ENCODE peak calls at places on chromosomes 3 and 15, in eight cellular contexts. S is HCT116; W is PC-3; C is heart right ventricle; K is breast epithelium; Y is psoas muscle; M is brain microvascular endothelial cell; B is CD4-positive, alpha-beta memory T cell. R is an unnamed sample.

GRCh38 chr3:32457971-32458471 is 44.6 kb downstream of the CMTM6 start:
- DNase-seq in W (no peak), S (no peak), M (no peak), B (peak), C (no peak), K (no peak), Y (no peak), R (peak)

GRCh38 chr3:98433764-98434163 is 29.2 kb upstream of the OR5K1 start:
- DNase-seq in S (no peak), M (no peak), B (no peak), C (no peak), Y (no peak), K (no peak), W (no peak), R (no peak)

GRCh38 chr15:90611157-90611556 is 81.4 kb downstream of the CRTC3 start:
- DNase-seq in K (no peak), S (no peak), C (no peak), B (no peak), W (no peak), Y (no peak), M (no peak), R (no peak)

GRCh38 chr15:38687340-38687739 is 122.7 kb upstream of the RASGRP1 start:
- DNase-seq in Y (no peak), K (no peak), S (no peak), C (no peak), W (no peak), M (no peak), B (no peak), R (no peak)

GRCh38 chr15:30940359-30940758 is 36.6 kb downstream of the FAN1 start:
- DNase-seq in K (no peak), M (no peak), W (peak), B (no peak), S (no peak), C (no peak), Y (no peak), R (no peak)

GRCh38 chr15:91692596-91692995 is 160.9 kb upstream of the SLCO3A1 start:
- DNase-seq in M (no peak), W (no peak), Y (no peak), B (no peak), C (no peak), S (no peak), K (no peak), R (no peak)

GRCh38 chr15:34514251-34514760 is 69.1 kb downstream of the GOLGA8B start:
- DNase-seq in Y (peak), C (peak), W (peak), M (no peak), S (no peak), K (no peak), B (no peak), R (no peak)

GRCh38 chr15:97961067-97961954 is 808 bp downstream of the ARRDC4 start:
- DNase-seq in C (peak), B (peak), Y (peak), M (no peak), W (peak), S (peak), K (peak), R (no peak)

GRCh38 chr3:166367947-166368533 is 530.8 kb upstream of the BCHE start:
- DNase-seq in B (no peak), M (no peak), C (no peak), Y (no peak), W (peak), K (no peak), S (no peak), R (no peak)

GRCh38 chr15:77607111-77607893 is 25.4 kb downstream of the LINGO1 start:
- DNase-seq in Y (no peak), K (no peak), S (no peak), W (no peak), B (no peak), C (peak), M (peak), R (no peak)

GRCh38 chr3:10757021-10757820 is 58.8 kb upstream of the SLC6A11 start:
- DNase-seq in C (no peak), Y (no peak), M (peak), W (peak), K (no peak), B (no peak), S (no peak), R (no peak)

GRCh38 chr15:57857871-57858270 is 151.4 kb downstream of the POLR2M start:
- DNase-seq in W (no peak), Y (no peak), M (no peak), S (no peak), C (no peak), B (no peak), K (no peak), R (no peak)

GRCh38 chr15:38536201-38536676 is 28.4 kb downstream of the RASGRP1 start:
- DNase-seq in C (peak), M (peak), W (no peak), B (no peak), Y (peak), S (no peak), K (no peak), R (no peak)

GRCh38 chr3:143958966-143959365 is 12.7 kb upstream of the DIPK2A start:
- DNase-seq in W (no peak), C (no peak), M (no peak), Y (no peak), B (no peak), K (no peak), S (no peak), R (no peak)

GRCh38 chr3:58991623-58992022 is 58.2 kb downstream of the CFAP20DC start:
- DNase-seq in Y (no peak), B (no peak), C (no peak), W (no peak), S (no peak), M (no peak), K (no peak), R (no peak)

GRCh38 chr3:182046365-182046764 is 334.6 kb downstream of the SOX2 start:
- DNase-seq in B (no peak), Y (no peak), S (no peak), M (no peak), W (no peak), C (no peak), K (no peak), R (no peak)

GRCh38 chr3:167084566-167084965 is 295.5 kb downstream of the ZBBX start:
- DNase-seq in Y (no peak), W (no peak), S (no peak), M (no peak), C (no peak), B (no peak), K (no peak), R (no peak)

GRCh38 chr3:105253225-105253624 is 113.5 kb upstream of the ALCAM start:
- DNase-seq in Y (no peak), K (no peak), C (no peak), B (no peak), M (no peak), S (no peak), W (no peak), R (no peak)

GRCh38 chr3:78988324-78988723 is 779.5 kb downstream of the ROBO1 start:
- DNase-seq in S (no peak), Y (no peak), K (no peak), B (no peak), W (peak), C (no peak), M (no peak), R (no peak)

GRCh38 chr3:45915518-45916231 is 27.6 kb upstream of the CXCR6 start:
- DNase-seq in W (peak), C (no peak), B (peak), Y (no peak), S (peak), K (no peak), M (peak), R (peak)

GRCh38 chr3:120765830-120766511 is 23.4 kb downstream of the GTF2E1 start:
- DNase-seq in K (no peak), M (no peak), S (no peak), C (no peak), W (no peak), B (no peak), Y (no peak), R (no peak)

GRCh38 chr15:38070778-38071177 is 136.3 kb downstream of the TMCO5A start:
- DNase-seq in B (no peak), W (peak), M (no peak), S (no peak), Y (no peak), K (no peak), C (no peak), R (no peak)

GRCh38 chr3:126541628-126542339 is 16.9 kb downstream of the C3orf22 start:
- DNase-seq in M (no peak), W (no peak), C (no peak), S (no peak), Y (peak), K (peak), B (no peak), R (peak)

GRCh38 chr3:131669590-131669989 is 166.8 kb upstream of the MRPL3 start:
- DNase-seq in K (no peak), S (no peak), W (no peak), Y (no peak), B (no peak), M (no peak), C (no peak), R (no peak)

GRCh38 chr15:51193526-51193925 is 98.8 kb upstream of the TNFAIP8L3 start:
- DNase-seq in C (no peak), K (no peak), M (peak), Y (no peak), W (no peak), B (no peak), S (no peak), R (no peak)

GRCh38 chr3:32392530-32393302 is 1.1 kb downstream of the CMTM7 start:
- DNase-seq in S (no peak), M (peak), W (peak), C (peak), B (peak), Y (peak), K (peak), R (no peak)

GRCh38 chr3:104437131-104437750 is 929.5 kb upstream of the ALCAM start:
- DNase-seq in B (no peak), C (no peak), K (no peak), S (peak), W (peak), Y (no peak), M (peak), R (no peak)

GRCh38 chr15:88505721-88506120 is 38.2 kb downstream of the MRPS11 start:
- DNase-seq in S (no peak), Y (no peak), W (peak), C (no peak), K (no peak), M (no peak), B (no peak), R (no peak)

GRCh38 chr3:15716178-15716577 is 81.6 kb downstream of the ANKRD28 start:
- DNase-seq in Y (no peak), B (no peak), K (no peak), M (no peak), W (no peak), S (no peak), C (no peak), R (no peak)

GRCh38 chr3:174859109-174859735 is at the start of gene NAALADL2:
- DNase-seq in S (no peak), B (no peak), K (no peak), W (peak), M (no peak), Y (no peak), C (no peak), R (no peak)

GRCh38 chr3:63034106-63034505 is 158.9 kb upstream of the CADPS start:
- DNase-seq in K (no peak), C (no peak), B (no peak), Y (no peak), W (no peak), M (no peak), S (no peak), R (no peak)

GRCh38 chr3:61141697-61142096 is 109.6 kb downstream of the FHIT start:
- DNase-seq in M (no peak), W (no peak), K (no peak), Y (no peak), B (no peak), S (no peak), C (no peak), R (no peak)

GRCh38 chr15:86231864-86232801 is 152.5 kb downstream of the AGBL1 start:
- DNase-seq in Y (no peak), B (peak), K (no peak), S (no peak), M (peak), W (peak), C (no peak), R (no peak)

GRCh38 chr3:171412054-171412453 is 48.2 kb downstream of the TNIK start:
- DNase-seq in S (no peak), Y (no peak), C (no peak), W (no peak), K (no peak), B (no peak), M (no peak), R (no peak)

GRCh38 chr15:39595621-39596221 is 14.8 kb downstream of the THBS1 start:
- DNase-seq in M (no peak), K (no peak), S (no peak), Y (no peak), B (no peak), W (peak), C (no peak), R (no peak)

GRCh38 chr3:14439501-14440167 is 37.2 kb downstream of the SLC6A6 start:
- DNase-seq in S (no peak), K (no peak), Y (peak), W (no peak), C (peak), M (peak), B (no peak), R (no peak)

GRCh38 chr3:32614956-32615355 is 44.3 kb upstream of the DYNC1LI1 start:
- DNase-seq in Y (no peak), C (no peak), B (no peak), K (no peak), W (peak), S (no peak), M (peak), R (no peak)

GRCh38 chr3:81916890-81917289 is 155.4 kb upstream of the GBE1 start:
- DNase-seq in C (no peak), S (no peak), B (no peak), M (no peak), K (no peak), W (no peak), Y (no peak), R (no peak)

GRCh38 chr3:420584-420983 is 224.0 kb downstream of the CHL1 start:
- DNase-seq in C (no peak), B (no peak), M (no peak), K (no peak), W (no peak), Y (no peak), S (no peak), R (no peak)
- H3K27ac ChIP-seq in C (no peak), B (no peak), M (no peak), K (no peak), W (no peak), Y (no peak), S (no peak), R (no peak)

DNA sequence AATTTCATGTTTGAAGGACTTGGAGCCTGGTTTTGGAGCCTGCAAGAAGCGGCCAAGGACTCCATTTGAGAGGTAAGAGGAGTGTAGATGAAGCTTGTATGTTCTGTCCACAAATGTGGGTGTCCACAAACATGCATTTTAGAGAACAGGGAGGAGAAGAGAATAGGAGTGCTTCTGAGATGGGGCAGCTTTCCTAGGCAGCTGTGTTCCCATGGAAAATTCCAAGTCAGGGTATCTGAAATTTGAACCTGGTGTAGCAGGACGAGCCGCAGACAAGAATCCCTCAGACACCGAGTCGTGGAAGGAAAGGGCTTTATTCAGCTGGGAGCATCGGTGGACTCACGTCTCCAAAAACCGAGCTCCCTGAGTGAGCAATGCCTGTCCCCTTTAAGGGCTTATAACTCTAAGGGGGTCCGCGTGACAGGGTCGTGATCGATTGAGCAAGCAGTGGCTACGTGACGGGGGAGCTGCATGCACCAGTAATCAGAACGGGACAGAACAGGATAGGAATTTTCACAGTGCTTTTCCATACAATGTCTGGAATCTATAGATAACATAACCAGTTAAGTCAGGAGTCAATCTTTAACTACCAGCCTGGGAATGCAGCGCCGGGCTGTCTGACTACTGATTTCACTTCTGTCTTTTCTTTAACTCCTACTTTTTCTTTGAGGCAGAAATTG is 71.4 kb upstream of the WDR72 start:
- DNase-seq in B (no peak), S (no peak), W (no peak), K (no peak), M (no peak), C (no peak), Y (no peak), R (no peak)
- H3K27ac ChIP-seq in B (no peak), S (no peak), W (no peak), K (no peak), M (no peak), C (no peak), Y (no peak), R (no peak)

GRCh38 chr15:60370804-60371700 is 26.7 kb downstream of the ANXA2 start:
- DNase-seq in K (peak), W (peak), M (peak), Y (peak), B (no peak), S (peak), C (no peak), R (no peak)
- H3K27ac ChIP-seq in K (peak), W (peak), M (peak), Y (peak), B (no peak), S (peak), C (peak), R (no peak)

DNA sequence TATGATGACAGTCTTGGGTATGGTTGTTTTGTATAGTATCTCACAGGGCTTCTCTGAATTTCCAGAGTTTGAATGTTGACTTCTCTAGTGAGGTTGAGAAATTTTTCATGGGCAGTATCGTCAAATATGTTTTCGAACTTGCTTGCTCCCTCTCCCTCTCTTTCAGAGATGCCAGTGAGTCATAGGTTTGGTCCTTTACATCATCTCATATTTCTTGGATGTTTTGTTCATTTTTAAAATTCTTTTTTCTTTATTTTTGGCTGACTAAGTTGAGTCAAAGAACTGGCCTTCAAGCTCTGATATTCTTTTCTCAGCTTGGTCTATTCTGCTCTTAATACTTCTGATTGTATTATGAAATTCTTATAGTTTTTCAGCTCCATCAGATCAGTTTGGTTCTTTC is 282.3 kb upstream of the NECTIN3 start:
- DNase-seq in Y (no peak), K (no peak), C (no peak), M (peak), W (no peak), B (no peak), S (no peak), R (no peak)
- H3K27ac ChIP-seq in Y (no peak), K (no peak), C (no peak), M (peak), W (no peak), B (no peak), S (no peak), R (no peak)

GRCh38 chr3:193851416-193851815 is 258.4 kb downstream of the OPA1 start:
- DNase-seq in S (no peak), M (no peak), Y (no peak), W (peak), C (no peak), K (no peak), B (no peak), R (no peak)
- H3K27ac ChIP-seq in S (no peak), M (no peak), Y (no peak), W (peak), C (peak), K (no peak), B (no peak), R (no peak)

DNA sequence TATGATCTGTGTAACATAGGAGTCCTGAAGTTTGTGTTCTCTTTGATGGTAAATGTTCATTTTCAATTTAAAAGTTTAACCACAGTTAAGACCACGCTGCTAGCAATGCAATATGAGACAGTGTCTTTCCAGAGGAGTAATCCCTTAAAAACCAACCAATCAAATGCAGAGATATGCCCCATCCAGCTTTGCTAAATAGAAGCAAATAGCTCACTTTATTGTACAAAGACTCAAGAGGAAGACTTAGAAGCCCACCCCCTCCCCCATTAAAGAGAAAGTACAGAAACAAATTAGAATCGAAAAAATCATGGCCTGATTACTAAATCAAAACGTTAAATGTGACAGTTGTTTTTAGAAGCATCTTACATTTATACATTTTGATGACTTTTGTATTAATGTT is 2.1 kb upstream of the ANP32A start:
- DNase-seq in B (no peak), S (no peak), Y (no peak), W (no peak), M (no peak), K (no peak), C (no peak), R (no peak)
- H3K27ac ChIP-seq in B (no peak), S (no peak), Y (no peak), W (no peak), M (no peak), K (no peak), C (no peak), R (no peak)